ENCODE peak calls at places on chromosomes 2 and 18, in eight cellular contexts. One of them, this sample, is unnamed.

GRCh38 chr2:223041527-223042109 is 10.4 kb upstream of the KCNE4 start:
- DNase-seq in keratinocyte: no peak
- DNase-seq in MM.1S: no peak
- DNase-seq in gastrocnemius medialis: peak; percentile 56
- DNase-seq in right cardiac atrium: peak; percentile 90
- DNase-seq in AG04450: peak; percentile 93
- DNase-seq in CD8-positive, alpha-beta T cell: no peak
- DNase-seq in HCT116: peak; percentile 71
- DNase-seq in this sample: peak; percentile 86

GRCh38 chr2:191322838-191323506 is 77.8 kb downstream of the MYO1B start:
- DNase-seq in gastrocnemius medialis: no peak
- DNase-seq in CD8-positive, alpha-beta T cell: no peak
- DNase-seq in MM.1S: no peak
- DNase-seq in keratinocyte: no peak
- DNase-seq in AG04450: no peak
- DNase-seq in HCT116: no peak
- DNase-seq in right cardiac atrium: no peak
- DNase-seq in this sample: no peak

GRCh38 chr2:106193491-106193976 is 567 bp downstream of the UXS1 start:
- DNase-seq in keratinocyte: no peak
- DNase-seq in AG04450: no peak
- DNase-seq in right cardiac atrium: peak; percentile 81
- DNase-seq in gastrocnemius medialis: peak; percentile 20
- DNase-seq in CD8-positive, alpha-beta T cell: no peak
- DNase-seq in MM.1S: peak; percentile 56
- DNase-seq in HCT116: no peak
- DNase-seq in this sample: no peak

GRCh38 chr2:37829202-37829601 is 95.9 kb upstream of the RMDN2 start:
- DNase-seq in HCT116: no peak
- DNase-seq in right cardiac atrium: peak; percentile 64
- DNase-seq in MM.1S: no peak
- DNase-seq in AG04450: peak; percentile 90
- DNase-seq in gastrocnemius medialis: no peak
- DNase-seq in keratinocyte: no peak
- DNase-seq in CD8-positive, alpha-beta T cell: no peak
- DNase-seq in this sample: peak; percentile 52

GRCh38 chr2:199751480-199751879 is 99.5 kb downstream of the FTCDNL1 start:
- DNase-seq in CD8-positive, alpha-beta T cell: no peak
- DNase-seq in HCT116: no peak
- DNase-seq in gastrocnemius medialis: no peak
- DNase-seq in MM.1S: no peak
- DNase-seq in AG04450: no peak
- DNase-seq in right cardiac atrium: no peak
- DNase-seq in keratinocyte: no peak
- DNase-seq in this sample: no peak

GRCh38 chr2:28357055-28357454 is 35.6 kb upstream of the FOSL2 start:
- DNase-seq in AG04450: no peak
- DNase-seq in MM.1S: no peak
- DNase-seq in gastrocnemius medialis: no peak
- DNase-seq in HCT116: no peak
- DNase-seq in CD8-positive, alpha-beta T cell: no peak
- DNase-seq in keratinocyte: no peak
- DNase-seq in right cardiac atrium: peak; percentile 50
- DNase-seq in this sample: no peak

GRCh38 chr2:77520981-77521380 is 1.2 kb downstream of the LRRTM4 start:
- DNase-seq in HCT116: no peak
- DNase-seq in right cardiac atrium: no peak
- DNase-seq in keratinocyte: no peak
- DNase-seq in CD8-positive, alpha-beta T cell: no peak
- DNase-seq in MM.1S: no peak
- DNase-seq in AG04450: no peak
- DNase-seq in gastrocnemius medialis: no peak
- DNase-seq in this sample: no peak

GRCh38 chr2:28401411-28401810 is 8.8 kb downstream of the FOSL2 start:
- DNase-seq in keratinocyte: no peak
- DNase-seq in AG04450: no peak
- DNase-seq in CD8-positive, alpha-beta T cell: no peak
- DNase-seq in gastrocnemius medialis: no peak
- DNase-seq in MM.1S: no peak
- DNase-seq in HCT116: no peak
- DNase-seq in right cardiac atrium: peak; percentile 45
- DNase-seq in this sample: no peak

GRCh38 chr2:191677091-191677645 is 768 bp upstream of the NABP1 start:
- DNase-seq in keratinocyte: no peak
- DNase-seq in right cardiac atrium: peak; percentile 58
- DNase-seq in HCT116: no peak
- DNase-seq in CD8-positive, alpha-beta T cell: peak; percentile 41
- DNase-seq in gastrocnemius medialis: peak; percentile 33
- DNase-seq in AG04450: peak; percentile 86
- DNase-seq in MM.1S: peak; percentile 65
- DNase-seq in this sample: peak; percentile 53

GRCh38 chr18:77111449-77112160 is 21.0 kb downstream of the MBP start:
- DNase-seq in AG04450: no peak
- DNase-seq in right cardiac atrium: no peak
- DNase-seq in HCT116: no peak
- DNase-seq in gastrocnemius medialis: no peak
- DNase-seq in MM.1S: no peak
- DNase-seq in CD8-positive, alpha-beta T cell: no peak
- DNase-seq in keratinocyte: no peak
- DNase-seq in this sample: no peak

GRCh38 chr2:18117592-18117991 is 239.1 kb downstream of the KCNS3 start:
- DNase-seq in keratinocyte: peak; percentile 15
- DNase-seq in MM.1S: peak; percentile 79
- DNase-seq in AG04450: no peak
- DNase-seq in right cardiac atrium: no peak
- DNase-seq in CD8-positive, alpha-beta T cell: no peak
- DNase-seq in gastrocnemius medialis: peak; percentile 30
- DNase-seq in HCT116: peak; percentile 13
- DNase-seq in this sample: peak; percentile 56

GRCh38 chr2:232875256-232876070 is 5.4 kb downstream of the SNORC start:
- DNase-seq in MM.1S: no peak
- DNase-seq in gastrocnemius medialis: no peak
- DNase-seq in AG04450: no peak
- DNase-seq in HCT116: no peak
- DNase-seq in keratinocyte: no peak
- DNase-seq in right cardiac atrium: no peak
- DNase-seq in CD8-positive, alpha-beta T cell: no peak
- DNase-seq in this sample: peak; percentile 30

GRCh38 chr2:180276733-180277132 is 269.6 kb upstream of the CWC22 start:
- DNase-seq in keratinocyte: no peak
- DNase-seq in AG04450: no peak
- DNase-seq in right cardiac atrium: no peak
- DNase-seq in gastrocnemius medialis: no peak
- DNase-seq in CD8-positive, alpha-beta T cell: no peak
- DNase-seq in HCT116: no peak
- DNase-seq in MM.1S: no peak
- DNase-seq in this sample: no peak

GRCh38 chr2:55805662-55806061 is 112.0 kb upstream of the PNPT1 start:
- DNase-seq in right cardiac atrium: no peak
- DNase-seq in CD8-positive, alpha-beta T cell: no peak
- DNase-seq in MM.1S: no peak
- DNase-seq in keratinocyte: no peak
- DNase-seq in AG04450: no peak
- DNase-seq in gastrocnemius medialis: no peak
- DNase-seq in HCT116: no peak
- DNase-seq in this sample: no peak

GRCh38 chr18:50644807-50645206 is 84.9 kb downstream of the MAPK4 start:
- DNase-seq in CD8-positive, alpha-beta T cell: no peak
- DNase-seq in MM.1S: no peak
- DNase-seq in AG04450: no peak
- DNase-seq in gastrocnemius medialis: no peak
- DNase-seq in right cardiac atrium: no peak
- DNase-seq in HCT116: peak; percentile 23
- DNase-seq in keratinocyte: no peak
- DNase-seq in this sample: peak; percentile 19

GRCh38 chr2:39476524-39476923 is 39.4 kb upstream of the MAP4K3 start:
- DNase-seq in HCT116: no peak
- DNase-seq in right cardiac atrium: no peak
- DNase-seq in gastrocnemius medialis: no peak
- DNase-seq in AG04450: no peak
- DNase-seq in MM.1S: no peak
- DNase-seq in keratinocyte: no peak
- DNase-seq in CD8-positive, alpha-beta T cell: no peak
- DNase-seq in this sample: no peak

GRCh38 chr18:45330170-45330594 is 285.1 kb upstream of the SLC14A2 start:
- DNase-seq in MM.1S: no peak
- DNase-seq in right cardiac atrium: no peak
- DNase-seq in AG04450: no peak
- DNase-seq in CD8-positive, alpha-beta T cell: no peak
- DNase-seq in gastrocnemius medialis: peak; percentile 81
- DNase-seq in HCT116: no peak
- DNase-seq in keratinocyte: no peak
- DNase-seq in this sample: no peak

GRCh38 chr2:23203383-23203782 is 181.6 kb upstream of the KLHL29 start:
- DNase-seq in HCT116: no peak
- DNase-seq in AG04450: no peak
- DNase-seq in MM.1S: no peak
- DNase-seq in CD8-positive, alpha-beta T cell: no peak
- DNase-seq in keratinocyte: no peak
- DNase-seq in right cardiac atrium: no peak
- DNase-seq in gastrocnemius medialis: no peak
- DNase-seq in this sample: no peak

GRCh38 chr2:189261431-189261841 is 81.9 kb upstream of the COL5A2 start:
- DNase-seq in HCT116: no peak
- DNase-seq in MM.1S: no peak
- DNase-seq in right cardiac atrium: no peak
- DNase-seq in AG04450: no peak
- DNase-seq in keratinocyte: no peak
- DNase-seq in CD8-positive, alpha-beta T cell: no peak
- DNase-seq in gastrocnemius medialis: no peak
- DNase-seq in this sample: peak; percentile 97

GRCh38 chr2:20074901-20075300 is 23.5 kb upstream of the LAPTM4A start:
- DNase-seq in HCT116: no peak
- DNase-seq in gastrocnemius medialis: no peak
- DNase-seq in MM.1S: no peak
- DNase-seq in keratinocyte: no peak
- DNase-seq in right cardiac atrium: no peak
- DNase-seq in CD8-positive, alpha-beta T cell: no peak
- DNase-seq in AG04450: no peak
- DNase-seq in this sample: no peak

GRCh38 chr2:101762451-101763171 is 65.1 kb downstream of the MAP4K4 start:
- DNase-seq in AG04450: no peak
- DNase-seq in CD8-positive, alpha-beta T cell: no peak
- DNase-seq in right cardiac atrium: no peak
- DNase-seq in keratinocyte: no peak
- DNase-seq in HCT116: no peak
- DNase-seq in MM.1S: no peak
- DNase-seq in gastrocnemius medialis: no peak
- DNase-seq in this sample: no peak

DNA sequence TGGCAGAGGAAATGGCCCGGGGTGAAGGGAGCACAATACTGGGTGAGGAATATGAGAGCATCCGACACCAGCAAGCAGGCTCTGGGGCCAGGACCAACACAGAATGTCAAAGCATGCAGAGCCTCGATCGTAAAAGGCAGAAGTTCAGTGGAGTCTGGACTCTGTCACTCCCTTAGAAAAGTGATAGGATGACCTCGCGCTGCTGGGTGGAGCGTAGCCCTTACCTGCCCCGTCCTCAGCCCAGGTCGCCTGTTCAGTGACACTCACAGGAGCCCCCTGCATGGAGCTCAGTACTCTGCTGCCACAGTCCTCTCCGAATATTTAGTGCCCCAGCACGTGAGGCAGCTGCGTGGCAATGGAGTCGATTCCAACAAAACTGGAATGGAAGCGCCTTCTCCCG is 236.7 kb upstream of the MYT1L start:
- DNase-seq in MM.1S: no peak
- DNase-seq in HCT116: no peak
- DNase-seq in AG04450: no peak
- DNase-seq in gastrocnemius medialis: no peak
- DNase-seq in right cardiac atrium: no peak
- DNase-seq in CD8-positive, alpha-beta T cell: no peak
- DNase-seq in keratinocyte: no peak
- DNase-seq in this sample: no peak
- H3K9me3 ChIP-seq in MM.1S: no peaks in the 10 kb centered on the region
- H3K9me3 ChIP-seq in HCT116: peaks cover 2% of the 10 kb centered on the region
- H3K9me3 ChIP-seq in AG04450: peaks cover 94% of the 10 kb centered on the region
- H3K9me3 ChIP-seq in gastrocnemius medialis: no peaks in the 10 kb centered on the region
- H3K9me3 ChIP-seq in right cardiac atrium: no peaks in the 10 kb centered on the region
- H3K9me3 ChIP-seq in CD8-positive, alpha-beta T cell: no peaks in the 10 kb centered on the region
- H3K9me3 ChIP-seq in keratinocyte: peaks cover 15% of the 10 kb centered on the region
- H3K9me3 ChIP-seq in this sample: no peaks in the 10 kb centered on the region

DNA sequence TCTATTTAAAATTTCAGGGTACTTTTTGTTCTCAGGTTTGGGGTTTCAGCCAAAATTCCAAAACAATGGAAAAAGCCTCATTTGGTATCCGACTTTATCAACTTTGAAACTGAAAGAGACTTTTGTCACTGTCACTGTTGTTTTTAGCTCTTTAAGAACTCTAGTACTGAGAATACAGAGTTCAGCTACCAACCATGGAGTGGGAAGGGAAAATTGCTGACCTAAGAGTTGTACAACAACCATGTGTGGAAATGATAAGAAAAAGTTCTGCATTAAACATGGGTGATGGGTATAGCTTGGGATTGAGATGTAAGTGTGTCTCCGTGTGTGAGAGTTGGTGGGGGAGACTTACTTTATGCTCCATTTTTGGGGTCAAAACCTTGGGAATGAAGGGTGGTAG is 206.6 kb upstream of the LRATD1 start:
- DNase-seq in CD8-positive, alpha-beta T cell: no peak
- DNase-seq in AG04450: no peak
- DNase-seq in MM.1S: no peak
- DNase-seq in keratinocyte: no peak
- DNase-seq in right cardiac atrium: no peak
- DNase-seq in gastrocnemius medialis: no peak
- DNase-seq in HCT116: no peak
- DNase-seq in this sample: no peak
- H3K9me3 ChIP-seq in CD8-positive, alpha-beta T cell: no peaks in the 10 kb centered on the region
- H3K9me3 ChIP-seq in AG04450: no peaks in the 10 kb centered on the region
- H3K9me3 ChIP-seq in MM.1S: no peaks in the 10 kb centered on the region
- H3K9me3 ChIP-seq in keratinocyte: no peaks in the 10 kb centered on the region
- H3K9me3 ChIP-seq in right cardiac atrium: no peaks in the 10 kb centered on the region
- H3K9me3 ChIP-seq in gastrocnemius medialis: no peaks in the 10 kb centered on the region
- H3K9me3 ChIP-seq in HCT116: peaks cover 4% of the 10 kb centered on the region
- H3K9me3 ChIP-seq in this sample: no peaks in the 10 kb centered on the region

DNA sequence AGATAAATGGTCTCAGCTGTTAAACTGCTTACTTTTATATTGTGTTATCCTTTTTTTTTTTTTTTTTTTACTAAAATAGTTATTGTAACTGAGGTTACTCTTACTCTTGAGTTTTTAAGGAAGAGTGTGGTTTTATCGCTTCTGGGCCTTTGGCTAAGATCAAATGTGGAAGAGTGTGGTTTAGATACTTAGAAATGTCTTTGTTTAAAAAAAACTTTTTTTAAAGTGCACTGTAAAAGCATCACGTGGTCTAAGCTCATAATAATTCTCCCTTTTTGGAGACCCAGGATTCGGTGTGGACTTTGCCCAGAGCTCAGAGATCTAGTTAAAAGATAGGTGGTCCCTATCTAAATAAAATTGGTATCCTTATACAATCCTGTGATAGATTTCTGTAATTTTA is 11.9 kb upstream of the OXER1 start:
- DNase-seq in gastrocnemius medialis: no peak
- DNase-seq in MM.1S: no peak
- DNase-seq in HCT116: no peak
- DNase-seq in keratinocyte: no peak
- DNase-seq in right cardiac atrium: no peak
- DNase-seq in CD8-positive, alpha-beta T cell: no peak
- DNase-seq in AG04450: no peak
- DNase-seq in this sample: no peak
- H3K9me3 ChIP-seq in gastrocnemius medialis: no peaks in the 10 kb centered on the region
- H3K9me3 ChIP-seq in MM.1S: no peaks in the 10 kb centered on the region
- H3K9me3 ChIP-seq in HCT116: peaks cover 5% of the 10 kb centered on the region
- H3K9me3 ChIP-seq in keratinocyte: no peaks in the 10 kb centered on the region
- H3K9me3 ChIP-seq in right cardiac atrium: no peaks in the 10 kb centered on the region
- H3K9me3 ChIP-seq in CD8-positive, alpha-beta T cell: no peaks in the 10 kb centered on the region
- H3K9me3 ChIP-seq in AG04450: peaks cover 5% of the 10 kb centered on the region
- H3K9me3 ChIP-seq in this sample: peaks cover 6% of the 10 kb centered on the region

GRCh38 chr2:95149397-95149984 is 10.2 kb downstream of the ZNF514 start:
- DNase-seq in CD8-positive, alpha-beta T cell: no peak
- DNase-seq in MM.1S: no peak
- DNase-seq in right cardiac atrium: no peak
- DNase-seq in HCT116: no peak
- DNase-seq in gastrocnemius medialis: no peak
- DNase-seq in keratinocyte: no peak
- DNase-seq in AG04450: no peak
- DNase-seq in this sample: no peak
- H3K9me3 ChIP-seq in CD8-positive, alpha-beta T cell: peaks cover 70% of the 10 kb centered on the region
- H3K9me3 ChIP-seq in MM.1S: no peaks in the 10 kb centered on the region
- H3K9me3 ChIP-seq in right cardiac atrium: peaks cover 24% of the 10 kb centered on the region
- H3K9me3 ChIP-seq in HCT116: peaks cover 33% of the 10 kb centered on the region
- H3K9me3 ChIP-seq in gastrocnemius medialis: peaks cover 45% of the 10 kb centered on the region
- H3K9me3 ChIP-seq in keratinocyte: peaks cover 52% of the 10 kb centered on the region
- H3K9me3 ChIP-seq in AG04450: peaks cover 71% of the 10 kb centered on the region
- H3K9me3 ChIP-seq in this sample: peaks cover 78% of the 10 kb centered on the region